ENCODE peak calls at places on chromosome 14, in six cellular contexts. Y, W, Q, S, A and C are unnamed samples.
A peak's percentile ranks its signal among the peaks of the same experiment; 100 is the strongest.

GRCh38 chr14:21191809-21192446 is 36.1 kb upstream of the OR5AU1 start:
- DNase-seq in Y (peak; percentile 95), W (no peak), Q (peak; percentile 96), S (peak; percentile 39), A (no peak), C (no peak)

GRCh38 chr14:53620890-53621289 is 335.7 kb downstream of the BMP4 start:
- DNase-seq in Y (no peak), W (no peak), Q (no peak), S (no peak), A (no peak), C (no peak)

GRCh38 chr14:63727231-63727735 is 582 bp downstream of the SGPP1 start:
- DNase-seq in Y (peak; percentile 52), W (no peak), Q (peak; percentile 86), S (peak; percentile 48), A (peak; percentile 46), C (no peak)

GRCh38 chr14:58865520-58866281 is 227.9 kb downstream of the DACT1 start:
- DNase-seq in Y (no peak), W (no peak), Q (no peak), S (no peak), A (peak; percentile 78), C (no peak)

GRCh38 chr14:20799444-20799843 is 3.2 kb downstream of the RNASE1 start:
- DNase-seq in Y (no peak), W (no peak), Q (no peak), S (no peak), A (no peak), C (no peak)

GRCh38 chr14:50320279-50320678 is 8.2 kb downstream of the DMAC2L start:
- DNase-seq in Y (no peak), W (no peak), Q (no peak), S (peak; percentile 85), A (peak; percentile 82), C (no peak)

GRCh38 chr14:26995301-26995700 is 397.5 kb upstream of the NOVA1 start:
- DNase-seq in Y (no peak), W (no peak), Q (no peak), S (no peak), A (no peak), C (no peak)

GRCh38 chr14:91048676-91049075 is 11.8 kb downstream of the RPS6KA5 start:
- DNase-seq in Y (no peak), W (no peak), Q (no peak), S (no peak), A (no peak), C (no peak)

GRCh38 chr14:93430319-93430801 is 379 bp upstream of the UNC79 start:
- DNase-seq in Y (peak; percentile 89), W (no peak), Q (peak; percentile 43), S (peak; percentile 4), A (no peak), C (no peak)

GRCh38 chr14:21300892-21301291 is 21.0 kb downstream of the RPGRIP1 start:
- DNase-seq in Y (peak; percentile 71), W (no peak), Q (peak; percentile 80), S (peak; percentile 5), A (no peak), C (no peak)

GRCh38 chr14:72679591-72680151 is 214.2 kb downstream of the DPF3 start:
- DNase-seq in Y (peak; percentile 51), W (no peak), Q (no peak), S (no peak), A (peak; percentile 23), C (no peak)

GRCh38 chr14:54671537-54671936 is 104.6 kb downstream of the SAMD4A start:
- DNase-seq in Y (no peak), W (no peak), Q (no peak), S (no peak), A (no peak), C (no peak)

DNA sequence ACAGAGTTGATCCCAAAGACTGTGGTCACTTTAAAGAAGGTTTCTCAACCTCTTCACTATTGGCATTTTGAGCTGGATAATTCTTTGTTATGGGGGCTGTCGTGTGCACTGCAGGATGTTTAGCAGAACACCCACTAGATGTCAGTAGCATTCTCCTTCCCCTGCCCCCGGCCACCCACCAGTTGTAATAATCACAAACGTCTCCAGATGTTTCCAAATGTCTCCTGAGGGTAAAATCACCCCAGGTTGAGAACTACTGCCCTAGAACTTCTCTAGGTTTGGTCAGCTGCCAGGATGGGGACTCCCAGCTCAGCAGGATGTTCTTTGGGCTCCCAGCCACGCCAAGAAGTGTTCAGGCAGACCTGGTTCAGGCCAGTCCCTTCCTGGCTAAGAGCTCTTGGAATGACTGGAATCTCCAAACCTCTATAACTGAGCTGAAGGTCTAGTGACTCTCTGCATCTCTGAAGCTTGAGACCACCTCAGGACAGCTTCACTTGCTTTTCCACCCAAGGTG is 12.5 kb upstream of the AJUBA start:
- DNase-seq in Y (peak; percentile 59), W (no peak), Q (no peak), S (peak; percentile 86), A (peak; percentile 48), C (no peak)
- TF ChIP-seq CTCF in Y (peak; percentile 88), W (peak; percentile 65), Q (peak; percentile 25), S (peak; percentile 76), A (peak; percentile 71), C (peak; percentile 80)

GRCh38 chr14:104937694-104938365 is 13.2 kb downstream of the PLD4 start:
- DNase-seq in Y (no peak), W (no peak), Q (no peak), S (no peak), A (no peak), C (no peak)
- H3K4me3 ChIP-seq in Y (no peak overlapping the region), W (no peak overlapping the region), Q (no peak overlapping the region), S (no peak overlapping the region), A (no peak overlapping the region), C (no peak overlapping the region)

GRCh38 chr14:62126885-62127478 is 364.8 kb downstream of the SNAPC1 start:
- DNase-seq in Y (peak; percentile 12), W (peak; percentile 49), Q (no peak), S (peak; percentile 80), A (peak; percentile 72), C (peak; percentile 55)

GRCh38 chr14:62133776-62134175 is 371.6 kb downstream of the SNAPC1 start:
- DNase-seq in Y (no peak), W (no peak), Q (no peak), S (no peak), A (no peak), C (no peak)

GRCh38 chr14:62125793-62126192 is 363.6 kb downstream of the SNAPC1 start:
- DNase-seq in Y (no peak), W (no peak), Q (no peak), S (no peak), A (no peak), C (no peak)

GRCh38 chr14:62130441-62130840 is 368.2 kb downstream of the SNAPC1 start:
- DNase-seq in Y (no peak), W (no peak), Q (no peak), S (no peak), A (no peak), C (no peak)
- TF ChIP-seq CTCF in Y (no peak), W (no peak), Q (no peak), S (no peak), A (no peak), C (no peak)

GRCh38 chr14:103416916-103417315 is 31.7 kb downstream of the MARK3 start:
- DNase-seq in Y (no peak), W (no peak), Q (no peak), S (no peak), A (no peak), C (no peak)

GRCh38 chr14:103422981-103423600 is 37.9 kb downstream of the MARK3 start:
- DNase-seq in Y (no peak), W (no peak), Q (no peak), S (peak; percentile 92), A (peak; percentile 77), C (peak; percentile 76)

GRCh38 chr14:103418508-103418818 is 33.2 kb downstream of the MARK3 start:
- DNase-seq in Y (no peak), W (peak; percentile 61), Q (no peak), S (peak; percentile 93), A (peak; percentile 87), C (no peak)
- H3K4me3 ChIP-seq in Y (no peak overlapping the region), W (no peak overlapping the region), Q (no peak overlapping the region), S (no peak overlapping the region), A (no peak overlapping the region), C (no peak overlapping the region)

DNA sequence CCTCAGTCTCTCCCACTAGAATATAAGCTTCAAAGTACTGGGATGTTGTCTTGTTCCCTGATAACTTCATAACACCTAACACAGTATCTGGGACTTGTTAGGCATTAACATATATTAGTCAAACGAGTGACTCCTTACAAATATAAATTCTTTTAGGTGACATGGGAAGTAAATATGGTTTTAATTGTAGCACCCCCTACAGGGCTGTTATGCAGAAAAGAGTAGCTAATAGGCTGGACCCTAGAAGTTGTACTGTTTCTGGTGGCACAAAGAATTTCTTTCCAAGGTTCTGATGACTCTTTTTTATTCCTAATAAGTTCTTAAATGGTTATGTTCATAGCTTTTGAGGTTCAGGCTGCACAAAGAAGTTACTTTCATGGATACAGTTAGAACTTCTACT is 29.8 kb downstream of the GPATCH2L start:
- DNase-seq in Y (no peak), W (no peak), Q (no peak), S (peak; percentile 47), A (no peak), C (no peak)
- TF ChIP-seq CTCF in Y (peak; percentile 38), W (no peak), Q (no peak), S (peak; percentile 47), A (peak; percentile 24), C (peak; percentile 16)

GRCh38 chr14:75068294-75069020 is 984 bp upstream of the ZC2HC1C start:
- DNase-seq in Y (no peak), W (no peak), Q (no peak), S (no peak), A (no peak), C (no peak)
- H3K4me3 ChIP-seq in Y (peak overlapping the region; percentile 80), W (peak overlapping the region; percentile 67), Q (peak overlapping the region; percentile 53), S (peak overlapping the region; percentile 72), A (peak overlapping the region; percentile 52), C (peak overlapping the region; percentile 55)